ENCODE peak calls at places on chromosome 7, in six cellular contexts. P, T, F, Y, W and L are unnamed samples. For H3K27me3, the result is how much of the 10 kb centered on the place peaks cover.

GRCh38 chr7:43803865-43804264 is 45.4 kb downstream of the BLVRA start:
- DNase-seq in T (no peak), P (no peak), F (no peak), W (no peak), Y (no peak), L (no peak)

GRCh38 chr7:75534727-75535307 is 42.7 kb downstream of the SPDYE5 start:
- DNase-seq in W (no peak), P (no peak), F (no peak), Y (peak), T (no peak), L (no peak)

GRCh38 chr7:133948588-133948987 is 178.6 kb upstream of the LRGUK start:
- DNase-seq in F (no peak), T (no peak), P (no peak), Y (peak), W (no peak), L (no peak)

GRCh38 chr7:36677769-36678435 is 46.4 kb downstream of the AOAH start:
- DNase-seq in W (no peak), P (no peak), Y (no peak), T (no peak), F (no peak), L (no peak)

GRCh38 chr7:112504093-112504695 is 23.4 kb downstream of the LSMEM1 start:
- DNase-seq in W (no peak), P (no peak), F (no peak), Y (no peak), T (no peak), L (no peak)

GRCh38 chr7:137633133-137633532 is 213.6 kb downstream of the DGKI start:
- DNase-seq in T (no peak), P (no peak), F (no peak), Y (no peak), W (no peak), L (no peak)

GRCh38 chr7:91285966-91286365 is 21.7 kb downstream of the FZD1 start:
- DNase-seq in T (no peak), Y (peak), W (no peak), P (no peak), F (no peak), L (no peak)

GRCh38 chr7:135353832-135354231 is 120.2 kb downstream of the STRA8 start:
- DNase-seq in P (no peak), T (no peak), F (no peak), Y (no peak), W (no peak), L (no peak)

GRCh38 chr7:30888783-30889182 is 22.9 kb upstream of the AQP1 start:
- DNase-seq in F (no peak), Y (peak), W (peak), T (no peak), P (no peak), L (no peak)

GRCh38 chr7:75716992-75717626 is 21.6 kb downstream of the HIP1 start:
- DNase-seq in P (no peak), W (no peak), F (no peak), T (no peak), Y (peak), L (no peak)

GRCh38 chr7:158106272-158106671 is 481.4 kb downstream of the PTPRN2 start:
- DNase-seq in F (no peak), Y (no peak), W (no peak), P (no peak), T (no peak), L (no peak)

GRCh38 chr7:41825927-41826480 is 123.1 kb upstream of the INHBA start:
- DNase-seq in T (no peak), F (no peak), P (no peak), Y (peak), W (no peak), L (no peak)

GRCh38 chr7:22355620-22356009 is 1.3 kb downstream of the RAPGEF5 start:
- DNase-seq in F (no peak), P (no peak), W (no peak), Y (no peak), T (no peak), L (no peak)

GRCh38 chr7:40535678-40536077 is 400.9 kb downstream of the SUGCT start:
- DNase-seq in P (no peak), T (no peak), Y (peak), W (no peak), F (no peak), L (no peak)

GRCh38 chr7:74511360-74511759 is 57.7 kb downstream of the GTF2IRD1 start:
- DNase-seq in P (no peak), T (no peak), Y (no peak), W (no peak), F (no peak), L (no peak)

GRCh38 chr7:20275637-20276036 is 55.1 kb upstream of the ITGB8 start:
- DNase-seq in P (no peak), W (no peak), F (no peak), Y (no peak), T (no peak), L (no peak)

GRCh38 chr7:131249003-131249402 is 78.7 kb upstream of the MKLN1 start:
- DNase-seq in T (peak), F (no peak), W (peak), P (no peak), Y (peak), L (peak)

GRCh38 chr7:36232971-36233550 is 80.0 kb downstream of the EEPD1 start:
- DNase-seq in Y (peak), P (no peak), F (no peak), T (no peak), W (no peak), L (no peak)

GRCh38 chr7:100679927-100680588 is 6.5 kb downstream of the GNB2 start:
- DNase-seq in P (no peak), T (peak), F (no peak), W (peak), Y (no peak), L (no peak)

GRCh38 chr7:121994625-121995410 is 121.9 kb downstream of the PTPRZ1 start:
- DNase-seq in P (no peak), W (peak), Y (peak), F (no peak), T (no peak), L (peak)

GRCh38 chr7:5237286-5237685 is 45.5 kb upstream of the SLC29A4 start:
- DNase-seq in P (no peak), Y (peak), W (peak), F (no peak), T (peak), L (peak)

GRCh38 chr7:151888716-151889115 is 11.8 kb upstream of the PRKAG2 start:
- DNase-seq in W (no peak), Y (no peak), T (peak), P (no peak), F (no peak), L (no peak)
- H3K27me3 ChIP-seq in W (under half), Y (under half), T (under half), P (under half), F (under half), L (under half)

GRCh38 chr7:110090113-110090820 is 1000.7 kb upstream of the LRRN3 start:
- DNase-seq in T (no peak), W (peak), Y (peak), F (no peak), P (no peak), L (no peak)
- TF ChIP-seq CTCF in T (no peak), W (peak), Y (peak), F (peak), P (peak), L (peak)

GRCh38 chr7:127252380-127252718 is 392 bp downstream of the GRM8 start:
- DNase-seq in T (no peak), F (no peak), P (no peak), Y (no peak), W (no peak), L (no peak)
- H3K27me3 ChIP-seq in T (under half), F (half or more), P (under half), Y (under half), W (under half), L (half or more)

GRCh38 chr7:139109188-139109982 is at the start of gene ZC3HAV1:
- DNase-seq in Y (peak), P (peak), F (peak), T (peak), W (peak), L (peak)
- TF ChIP-seq CTCF in Y (no peak), P (no peak), F (no peak), T (no peak), W (peak), L (no peak)

DNA sequence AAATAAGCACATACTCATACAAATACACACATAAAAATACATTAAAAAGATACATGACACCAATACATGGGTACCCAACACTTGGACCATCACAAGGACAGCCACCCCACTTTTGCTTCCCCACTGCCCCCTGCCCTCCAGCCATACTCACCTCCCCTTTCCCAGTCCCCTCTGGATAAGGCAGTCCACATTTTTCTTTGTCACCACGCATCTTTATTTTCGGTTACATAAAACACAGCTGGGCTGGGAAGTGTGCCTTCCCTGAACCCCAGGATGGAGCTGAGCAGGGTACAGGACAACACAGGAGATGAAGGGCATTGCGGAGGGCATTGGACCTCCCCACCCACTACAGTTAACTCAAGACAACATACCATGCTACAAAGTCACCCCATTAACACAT is 1.1 kb upstream of the HOXA3 start:
- DNase-seq in P (no peak), Y (no peak), T (no peak), F (no peak), W (no peak), L (no peak)
- H3K27me3 ChIP-seq in P (half or more), Y (under half), T (under half), F (half or more), W (under half), L (half or more)

DNA sequence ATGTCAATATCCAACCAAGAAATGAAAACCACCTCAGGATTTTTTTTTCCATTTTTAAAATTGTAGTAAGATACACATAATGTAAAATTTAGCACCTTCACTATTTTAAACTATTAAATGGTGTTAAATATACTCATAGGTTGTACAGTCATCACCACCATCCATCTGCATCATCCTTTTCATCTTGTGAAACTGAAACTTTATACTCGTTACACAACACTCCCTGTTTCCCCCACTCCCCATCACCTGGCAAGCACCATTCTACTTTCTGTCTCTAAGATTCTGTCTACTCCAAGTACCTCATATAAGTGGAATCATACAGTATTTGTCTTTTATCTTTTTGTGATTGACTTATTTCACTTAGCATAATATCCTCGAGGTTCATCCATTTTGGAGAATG is 335.2 kb upstream of the NPSR1 start:
- DNase-seq in T (no peak), P (no peak), W (no peak), F (no peak), Y (no peak), L (no peak)
- TF ChIP-seq CTCF in T (no peak), P (no peak), W (no peak), F (no peak), Y (no peak), L (no peak)

GRCh38 chr7:143394777-143395176 is 13.6 kb downstream of the ZYX start:
- DNase-seq in P (no peak), F (no peak), W (no peak), T (no peak), Y (no peak), L (no peak)
- H3K27me3 ChIP-seq in P (under half), F (under half), W (under half), T (under half), Y (under half), L (under half)

GRCh38 chr7:138887872-138888656 is 90.1 kb upstream of the ATP6V0A4 start:
- DNase-seq in T (no peak), W (peak), Y (no peak), P (no peak), F (no peak), L (no peak)

GRCh38 chr7:138889982-138890381 is 91.2 kb downstream of the KIAA1549 start:
- DNase-seq in P (no peak), T (no peak), F (no peak), Y (no peak), W (no peak), L (no peak)

GRCh38 chr7:138890782-138891445 is 90.3 kb downstream of the KIAA1549 start:
- DNase-seq in Y (peak), W (peak), T (peak), F (no peak), P (no peak), L (no peak)

GRCh38 chr7:138890467-138890781 is 90.8 kb downstream of the KIAA1549 start:
- DNase-seq in T (no peak), P (no peak), Y (no peak), W (no peak), F (no peak), L (no peak)

DNA sequence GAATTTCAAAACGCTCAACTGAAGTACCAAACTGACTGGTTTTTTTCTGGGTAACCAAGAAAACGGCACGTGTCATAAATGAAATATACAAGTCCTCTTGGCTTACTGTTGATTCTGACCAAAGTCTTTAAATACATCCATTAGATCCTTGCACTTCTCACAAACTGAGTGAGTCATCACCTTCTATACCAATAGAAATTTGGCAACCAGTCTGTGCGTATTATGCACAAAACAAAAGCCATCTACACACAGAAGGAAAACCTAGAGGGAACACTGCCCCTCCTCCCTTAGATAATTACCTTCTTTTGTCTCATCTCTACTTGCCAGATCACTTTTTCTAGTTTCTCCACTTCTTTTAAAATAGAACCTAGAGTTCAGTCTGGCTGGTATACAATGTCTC is 91.6 kb upstream of the ATP6V0A4 start:
- DNase-seq in T (no peak), W (no peak), F (no peak), P (no peak), Y (peak), L (no peak)
- TF ChIP-seq CTCF in T (no peak), W (no peak), F (no peak), P (no peak), Y (no peak), L (no peak)

DNA sequence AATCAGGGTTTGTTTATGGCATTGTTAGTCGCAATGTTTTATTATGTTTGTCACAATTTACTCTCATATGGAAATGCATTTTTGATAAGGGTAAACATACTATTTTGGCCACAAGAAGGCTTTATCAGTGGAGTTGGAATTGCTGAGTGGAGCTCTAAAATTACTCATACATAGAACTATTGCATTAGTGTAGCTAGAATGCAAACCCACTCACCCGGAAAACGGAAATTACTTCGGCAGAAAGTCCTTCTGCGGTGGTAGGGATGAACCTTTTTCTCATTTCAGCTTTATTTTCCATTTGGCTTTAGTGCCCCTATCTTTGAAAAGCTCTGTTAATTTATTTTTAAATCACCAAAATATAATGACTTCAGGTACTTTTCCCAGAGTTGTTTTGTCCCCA is 42.8 kb upstream of the NPY start:
- DNase-seq in F (no peak), P (no peak), Y (peak), T (no peak), W (no peak), L (no peak)
- H3K27me3 ChIP-seq in F (under half), P (under half), Y (under half), T (under half), W (under half), L (under half)